ENCODE peak calls at places on chromosomes 2 and 18, in six cellular contexts. U, G, A, R, E and S are unnamed samples.

GRCh38 chr2:205681836-205682238 is 464 bp upstream of the NRP2 start:
- DNase-seq in R (no peak), U (peak), A (no peak), E (no peak), G (peak), S (no peak)

GRCh38 chr2:70132244-70133126 is 45.2 kb downstream of the PCBP1 start:
- DNase-seq in E (peak), R (no peak), A (peak), G (peak), U (no peak), S (peak)

GRCh38 chr18:53148056-53148574 is 808.1 kb downstream of the DCC start:
- DNase-seq in R (no peak), E (no peak), U (no peak), G (no peak), A (no peak), S (no peak)

GRCh38 chr2:174797792-174798276 is 33.6 kb upstream of the CHRNA1 start:
- DNase-seq in A (peak), R (peak), E (no peak), G (no peak), U (no peak), S (no peak)

GRCh38 chr2:235468978-235469694 is 24.7 kb upstream of the AGAP1 start:
- DNase-seq in R (peak), G (no peak), U (no peak), A (peak), E (peak), S (no peak)

GRCh38 chr2:64751286-64752260 is 97.9 kb upstream of the SERTAD2 start:
- DNase-seq in R (no peak), G (peak), A (peak), U (peak), E (no peak), S (peak)

GRCh38 chr18:13267517-13267916 is 49.0 kb downstream of the LDLRAD4 start:
- DNase-seq in G (no peak), R (no peak), U (no peak), A (no peak), E (no peak), S (no peak)

GRCh38 chr2:37789988-37790387 is 118.5 kb upstream of the CDC42EP3 start:
- DNase-seq in A (no peak), G (no peak), R (no peak), E (no peak), U (no peak), S (no peak)

GRCh38 chr2:229586012-229586411 is 128.3 kb downstream of the DNER start:
- DNase-seq in R (no peak), A (peak), U (no peak), G (no peak), E (no peak), S (no peak)

DNA sequence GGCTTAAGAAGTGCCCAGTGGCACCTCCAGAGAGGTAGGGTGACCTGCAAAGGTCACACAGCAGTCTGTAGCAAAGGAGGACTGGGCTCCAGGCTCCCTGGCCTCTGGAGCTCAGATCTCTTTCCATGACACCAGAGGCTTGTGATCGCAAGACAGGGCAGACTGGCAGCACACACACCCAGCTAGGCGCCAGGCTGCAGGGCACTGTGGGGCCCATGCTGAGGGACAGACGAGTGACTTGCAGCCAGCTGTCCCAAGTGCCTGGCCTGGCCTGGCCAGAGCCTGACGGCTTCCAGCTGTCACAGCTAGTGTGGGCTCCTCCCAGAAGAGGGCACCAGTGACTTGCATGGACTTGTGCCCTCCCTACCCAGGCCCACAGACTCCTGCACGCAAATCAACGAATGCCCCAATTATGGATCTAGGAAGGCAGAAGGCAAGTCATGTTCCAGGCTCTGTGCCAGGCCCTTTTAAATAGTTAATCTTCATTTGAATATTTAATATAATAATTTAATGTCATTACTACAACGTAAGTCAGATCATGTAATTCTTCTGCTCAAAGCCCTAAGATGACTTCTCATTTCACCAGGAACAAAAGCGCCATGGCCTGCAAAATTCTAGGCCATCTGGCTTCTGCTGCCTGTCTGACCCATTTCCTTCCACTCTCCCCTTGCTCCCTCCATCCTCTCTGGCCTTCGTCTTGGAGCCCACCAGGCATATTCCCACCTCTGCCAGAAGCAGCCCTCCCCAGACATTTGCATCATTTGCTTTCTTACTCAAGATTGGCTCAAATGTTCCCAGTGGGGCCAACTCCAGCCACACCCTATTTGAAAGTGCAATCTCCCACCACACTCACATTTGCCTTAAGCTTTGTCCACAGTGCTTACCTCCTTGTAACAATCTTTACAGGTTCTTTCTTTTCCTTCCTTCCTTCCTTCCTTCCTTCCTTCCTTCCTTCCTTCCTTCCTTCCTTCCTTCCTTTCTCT is 3.7 kb upstream of the SPEG start:
- DNase-seq in E (peak), U (no peak), A (peak), G (peak), R (no peak), S (peak)
- TF ChIP-seq CTCF in E (no peak), U (no peak), A (peak), G (peak), R (peak), S (peak)

GRCh38 chr2:10346929-10347558 is 44.3 kb downstream of the HPCAL1 start:
- DNase-seq in R (no peak), A (no peak), U (no peak), E (no peak), G (no peak), S (no peak)
- TF ChIP-seq CTCF in R (no peak), A (no peak), U (no peak), E (no peak), G (no peak), S (no peak)

GRCh38 chr2:191217580-191217979 is 27.6 kb upstream of the MYO1B start:
- DNase-seq in U (no peak), A (peak), G (no peak), R (no peak), E (no peak), S (no peak)
- TF ChIP-seq CTCF in U (no peak), A (no peak), G (no peak), R (no peak), E (no peak), S (no peak)

GRCh38 chr18:11163668-11164067 is 14.3 kb upstream of the PIEZO2 start:
- DNase-seq in G (no peak), A (peak), U (peak), R (no peak), E (no peak), S (no peak)
- TF ChIP-seq CTCF in G (peak), A (peak), U (peak), R (no peak), E (peak), S (peak)